ENCODE peak calls at places on chromosomes 2 and 18, in four cellular contexts. One of them, this sample, is unnamed.

GRCh38 chr2:68565858-68566257 is 77.5 kb upstream of the PROKR1 start:
- DNase-seq in stomach: no peak
- DNase-seq in A549: peak
- DNase-seq in type B pancreatic cell: no peak
- DNase-seq in this sample: no peak

GRCh38 chr2:39494784-39495251 is 57.7 kb upstream of the MAP4K3 start:
- DNase-seq in stomach: no peak
- DNase-seq in type B pancreatic cell: no peak
- DNase-seq in A549: peak
- DNase-seq in this sample: no peak

GRCh38 chr2:85888745-85889647 is at the start of gene ST3GAL5:
- DNase-seq in A549: peak
- DNase-seq in stomach: peak
- DNase-seq in type B pancreatic cell: peak
- DNase-seq in this sample: peak

GRCh38 chr2:20225294-20226151 is 593 bp upstream of the SDC1 start:
- DNase-seq in type B pancreatic cell: peak
- DNase-seq in stomach: peak
- DNase-seq in A549: peak
- DNase-seq in this sample: no peak

GRCh38 chr18:38362286-38362792 is 796.7 kb upstream of the CELF4 start:
- DNase-seq in type B pancreatic cell: no peak
- DNase-seq in A549: no peak
- DNase-seq in stomach: no peak
- DNase-seq in this sample: no peak

GRCh38 chr18:64337673-64338072 is 188.8 kb upstream of the LINC00305 start:
- DNase-seq in type B pancreatic cell: no peak
- DNase-seq in A549: no peak
- DNase-seq in stomach: no peak
- DNase-seq in this sample: no peak

GRCh38 chr18:56112013-56112749 is 524.2 kb upstream of the TCF4 start:
- DNase-seq in stomach: no peak
- DNase-seq in A549: no peak
- DNase-seq in type B pancreatic cell: no peak
- DNase-seq in this sample: no peak

GRCh38 chr2:78201064-78201575 is 678.9 kb upstream of the LRRTM4 start:
- DNase-seq in A549: no peak
- DNase-seq in type B pancreatic cell: no peak
- DNase-seq in stomach: no peak
- DNase-seq in this sample: no peak

GRCh38 chr2:85971369-85971768 is 82.6 kb upstream of the ST3GAL5 start:
- DNase-seq in stomach: no peak
- DNase-seq in A549: no peak
- DNase-seq in type B pancreatic cell: no peak
- DNase-seq in this sample: no peak

GRCh38 chr2:46320141-46320567 is 22.9 kb downstream of the EPAS1 start:
- DNase-seq in type B pancreatic cell: no peak
- DNase-seq in A549: no peak
- DNase-seq in stomach: no peak
- DNase-seq in this sample: no peak

GRCh38 chr2:199798881-199799580 is 52.0 kb downstream of the FTCDNL1 start:
- DNase-seq in stomach: no peak
- DNase-seq in type B pancreatic cell: no peak
- DNase-seq in A549: no peak
- DNase-seq in this sample: no peak

GRCh38 chr2:223523541-223523940 is 78.6 kb downstream of the SCG2 start:
- DNase-seq in A549: no peak
- DNase-seq in type B pancreatic cell: no peak
- DNase-seq in stomach: no peak
- DNase-seq in this sample: no peak

GRCh38 chr2:211089127-211089526 is 532.7 kb downstream of the CPS1 start:
- DNase-seq in type B pancreatic cell: no peak
- DNase-seq in stomach: no peak
- DNase-seq in A549: no peak
- DNase-seq in this sample: no peak

GRCh38 chr2:49972699-49973098 is 818.4 kb upstream of the FSHR start:
- DNase-seq in type B pancreatic cell: no peak
- DNase-seq in stomach: no peak
- DNase-seq in A549: no peak
- DNase-seq in this sample: no peak

GRCh38 chr2:170524828-170525565 is 190.1 kb upstream of the SP5 start:
- DNase-seq in stomach: no peak
- DNase-seq in A549: no peak
- DNase-seq in type B pancreatic cell: no peak
- DNase-seq in this sample: no peak

GRCh38 chr18:2850816-2851215 is 4.0 kb downstream of the EMILIN2 start:
- DNase-seq in A549: no peak
- DNase-seq in type B pancreatic cell: no peak
- DNase-seq in stomach: no peak
- DNase-seq in this sample: no peak

GRCh38 chr2:105437708-105438103 is 38.9 kb upstream of the FHL2 start:
- DNase-seq in stomach: no peak
- DNase-seq in A549: no peak
- DNase-seq in type B pancreatic cell: no peak
- DNase-seq in this sample: no peak

GRCh38 chr2:72135921-72136320 is 11.7 kb downstream of the CYP26B1 start:
- DNase-seq in type B pancreatic cell: no peak
- DNase-seq in stomach: no peak
- DNase-seq in A549: no peak
- DNase-seq in this sample: no peak

GRCh38 chr2:57881998-57882884 is 164.4 kb upstream of the VRK2 start:
- DNase-seq in A549: peak
- DNase-seq in type B pancreatic cell: no peak
- DNase-seq in stomach: no peak
- DNase-seq in this sample: no peak

GRCh38 chr2:171960570-171960969 is 38.3 kb downstream of the HAT1 start:
- DNase-seq in stomach: no peak
- DNase-seq in A549: no peak
- DNase-seq in type B pancreatic cell: no peak
- DNase-seq in this sample: no peak

GRCh38 chr2:236554629-236555282 is 14.9 kb upstream of the ACKR3 start:
- DNase-seq in type B pancreatic cell: no peak
- DNase-seq in A549: no peak
- DNase-seq in stomach: no peak
- DNase-seq in this sample: peak

GRCh38 chr2:120949027-120949956 is 213.6 kb downstream of the GLI2 start:
- DNase-seq in type B pancreatic cell: no peak
- DNase-seq in A549: peak
- DNase-seq in stomach: no peak
- DNase-seq in this sample: no peak

GRCh38 chr2:239220363-239220762 is 180.5 kb downstream of the HDAC4 start:
- DNase-seq in stomach: peak
- DNase-seq in type B pancreatic cell: no peak
- DNase-seq in A549: no peak
- DNase-seq in this sample: no peak

GRCh38 chr2:72028351-72028995 is 119.2 kb downstream of the CYP26B1 start:
- DNase-seq in A549: no peak
- DNase-seq in type B pancreatic cell: peak
- DNase-seq in stomach: peak
- DNase-seq in this sample: no peak

GRCh38 chr2:225091336-225091735 is 49.1 kb upstream of the DOCK10 start:
- DNase-seq in type B pancreatic cell: no peak
- DNase-seq in stomach: no peak
- DNase-seq in A549: peak
- DNase-seq in this sample: no peak

GRCh38 chr18:66894851-66895250 is 291.0 kb upstream of the CDH19 start:
- DNase-seq in A549: no peak
- DNase-seq in stomach: no peak
- DNase-seq in type B pancreatic cell: no peak
- DNase-seq in this sample: no peak

GRCh38 chr2:172674034-172674967 is 61.3 kb upstream of the RAPGEF4 start:
- DNase-seq in type B pancreatic cell: no peak
- DNase-seq in stomach: peak
- DNase-seq in A549: no peak
- DNase-seq in this sample: no peak

GRCh38 chr2:132542953-132543569 is 126.5 kb downstream of the GPR39 start:
- DNase-seq in A549: no peak
- DNase-seq in stomach: no peak
- DNase-seq in type B pancreatic cell: no peak
- DNase-seq in this sample: no peak

GRCh38 chr2:110116033-110116710 is 550 bp upstream of the MALL start:
- DNase-seq in A549: peak
- DNase-seq in type B pancreatic cell: no peak
- DNase-seq in stomach: no peak
- DNase-seq in this sample: no peak

GRCh38 chr18:44942073-44942472 is 261.4 kb downstream of the SETBP1 start:
- DNase-seq in stomach: no peak
- DNase-seq in A549: no peak
- DNase-seq in type B pancreatic cell: no peak
- DNase-seq in this sample: no peak

GRCh38 chr18:76992226-76993084 is 140.1 kb downstream of the MBP start:
- DNase-seq in type B pancreatic cell: peak
- DNase-seq in stomach: no peak
- DNase-seq in A549: no peak
- DNase-seq in this sample: no peak

GRCh38 chr2:94876523-94876863 is 5.3 kb downstream of the TEKT4 start:
- DNase-seq in type B pancreatic cell: no peak
- DNase-seq in A549: no peak
- DNase-seq in stomach: no peak
- DNase-seq in this sample: no peak

GRCh38 chr18:12278765-12279682 is 24.9 kb downstream of the CIDEA start:
- DNase-seq in A549: no peak
- DNase-seq in type B pancreatic cell: no peak
- DNase-seq in stomach: peak
- DNase-seq in this sample: no peak

GRCh38 chr2:24026233-24026632 is 16.3 kb downstream of the MFSD2B start:
- DNase-seq in stomach: no peak
- DNase-seq in type B pancreatic cell: no peak
- DNase-seq in A549: no peak
- DNase-seq in this sample: no peak